ENCODE peak calls at places on chromosomes 4 and X, in five cellular contexts. One of them, this sample, is unnamed.

GRCh38 chr4:176313596-176314341 is 6.0 kb upstream of the SPCS3 start:
- DNase-seq in HepG2: no peak
- DNase-seq in SK-N-SH: no peak
- DNase-seq in K562: no peak
- DNase-seq in GM12878: no peak
- DNase-seq in this sample: no peak

GRCh38 chrX:153830632-153831434 is 489 bp upstream of the PDZD4 start:
- DNase-seq in HepG2: no peak
- DNase-seq in SK-N-SH: peak
- DNase-seq in K562: no peak
- DNase-seq in GM12878: no peak
- DNase-seq in this sample: no peak

GRCh38 chr4:72969957-72970356 is 99.6 kb downstream of the COX18 start:
- DNase-seq in HepG2: no peak
- DNase-seq in SK-N-SH: no peak
- DNase-seq in K562: no peak
- DNase-seq in GM12878: no peak
- DNase-seq in this sample: no peak

GRCh38 chrX:24846551-24847170 is 152.9 kb downstream of the POLA1 start:
- DNase-seq in HepG2: no peak
- DNase-seq in SK-N-SH: no peak
- DNase-seq in K562: no peak
- DNase-seq in GM12878: no peak
- DNase-seq in this sample: no peak

GRCh38 chr4:7165874-7166201 is 26.5 kb upstream of the SORCS2 start:
- DNase-seq in HepG2: no peak
- DNase-seq in SK-N-SH: no peak
- DNase-seq in K562: no peak
- DNase-seq in GM12878: no peak
- DNase-seq in this sample: no peak

GRCh38 chrX:109140463-109140862 is 341.4 kb downstream of the GUCY2F start:
- DNase-seq in HepG2: no peak
- DNase-seq in SK-N-SH: no peak
- DNase-seq in K562: no peak
- DNase-seq in GM12878: no peak
- DNase-seq in this sample: no peak

GRCh38 chr4:111618908-111619307 is 526.3 kb upstream of the FAM241A start:
- DNase-seq in HepG2: no peak
- DNase-seq in SK-N-SH: no peak
- DNase-seq in K562: no peak
- DNase-seq in GM12878: no peak
- DNase-seq in this sample: no peak

GRCh38 chr4:145043306-145043705 is 54.7 kb downstream of the ANAPC10 start:
- DNase-seq in HepG2: no peak
- DNase-seq in SK-N-SH: no peak
- DNase-seq in K562: no peak
- DNase-seq in GM12878: no peak
- DNase-seq in this sample: no peak

GRCh38 chr4:65259251-65259650 is 411.0 kb downstream of the EPHA5 start:
- DNase-seq in HepG2: no peak
- DNase-seq in SK-N-SH: no peak
- DNase-seq in K562: no peak
- DNase-seq in GM12878: no peak
- DNase-seq in this sample: no peak

GRCh38 chr4:108029321-108029720 is 39.6 kb downstream of the HADH start:
- DNase-seq in HepG2: no peak
- DNase-seq in SK-N-SH: no peak
- DNase-seq in K562: no peak
- DNase-seq in GM12878: no peak
- DNase-seq in this sample: no peak

GRCh38 chrX:124401696-124402095 is 55.3 kb downstream of the SH2D1A start:
- DNase-seq in HepG2: no peak
- DNase-seq in SK-N-SH: no peak
- DNase-seq in K562: no peak
- DNase-seq in GM12878: no peak
- DNase-seq in this sample: no peak

GRCh38 chr4:37949636-37950426 is 10.4 kb upstream of the PTTG2 start:
- DNase-seq in HepG2: no peak
- DNase-seq in SK-N-SH: no peak
- DNase-seq in K562: no peak
- DNase-seq in GM12878: no peak
- DNase-seq in this sample: no peak

GRCh38 chr4:58776627-58777026 is 1666.4 kb upstream of the IGFBP7 start:
- DNase-seq in HepG2: no peak
- DNase-seq in SK-N-SH: no peak
- DNase-seq in K562: no peak
- DNase-seq in GM12878: no peak
- DNase-seq in this sample: peak

GRCh38 chrX:101025126-101025525 is 26.8 kb downstream of the TRMT2B start:
- DNase-seq in HepG2: no peak
- DNase-seq in SK-N-SH: no peak
- DNase-seq in K562: no peak
- DNase-seq in GM12878: no peak
- DNase-seq in this sample: no peak

GRCh38 chr4:7699040-7699439 is 240.6 kb downstream of the AFAP1 start:
- DNase-seq in HepG2: no peak
- DNase-seq in SK-N-SH: peak
- DNase-seq in K562: no peak
- DNase-seq in GM12878: no peak
- DNase-seq in this sample: no peak

GRCh38 chr4:85233516-85233915 is 241.4 kb upstream of the ARHGAP24 start:
- DNase-seq in HepG2: no peak
- DNase-seq in SK-N-SH: no peak
- DNase-seq in K562: no peak
- DNase-seq in GM12878: no peak
- DNase-seq in this sample: no peak

GRCh38 chr4:153904011-153904410 is 115.1 kb upstream of the SFRP2 start:
- DNase-seq in HepG2: no peak
- DNase-seq in SK-N-SH: no peak
- DNase-seq in K562: no peak
- DNase-seq in GM12878: no peak
- DNase-seq in this sample: no peak

GRCh38 chrX:110665636-110666035 is 130.0 kb downstream of the CHRDL1 start:
- DNase-seq in HepG2: peak
- DNase-seq in SK-N-SH: peak
- DNase-seq in K562: peak
- DNase-seq in GM12878: no peak
- DNase-seq in this sample: peak

GRCh38 chr4:185562531-185562930 is 27.2 kb upstream of the PDLIM3 start:
- DNase-seq in HepG2: no peak
- DNase-seq in SK-N-SH: no peak
- DNase-seq in K562: no peak
- DNase-seq in GM12878: no peak
- DNase-seq in this sample: no peak

GRCh38 chr4:129342820-129343219 is 246.9 kb downstream of the C4orf33 start:
- DNase-seq in HepG2: peak
- DNase-seq in SK-N-SH: no peak
- DNase-seq in K562: no peak
- DNase-seq in GM12878: no peak
- DNase-seq in this sample: peak

GRCh38 chr4:127048371-127049085 is 584.2 kb upstream of the INTU start:
- DNase-seq in HepG2: no peak
- DNase-seq in SK-N-SH: no peak
- DNase-seq in K562: no peak
- DNase-seq in GM12878: no peak
- DNase-seq in this sample: no peak

GRCh38 chr4:55132775-55133174 is 7.4 kb upstream of the KDR start:
- DNase-seq in HepG2: no peak
- DNase-seq in SK-N-SH: no peak
- DNase-seq in K562: no peak
- DNase-seq in GM12878: no peak
- DNase-seq in this sample: no peak

GRCh38 chr4:80150387-80151173 is 46.7 kb upstream of the PRDM8 start:
- DNase-seq in HepG2: no peak
- DNase-seq in SK-N-SH: no peak
- DNase-seq in K562: no peak
- DNase-seq in GM12878: no peak
- DNase-seq in this sample: no peak

GRCh38 chr4:80202784-80203553 is 5.7 kb downstream of the PRDM8 start:
- DNase-seq in HepG2: no peak
- DNase-seq in SK-N-SH: no peak
- DNase-seq in K562: no peak
- DNase-seq in GM12878: no peak
- DNase-seq in this sample: peak

GRCh38 chr4:59855630-59856352 is 1344.3 kb upstream of the ADGRL3 start:
- DNase-seq in HepG2: no peak
- DNase-seq in SK-N-SH: no peak
- DNase-seq in K562: no peak
- DNase-seq in GM12878: no peak
- DNase-seq in this sample: no peak

GRCh38 chr4:78971326-78971725 is 32.1 kb upstream of the PAQR3 start:
- DNase-seq in HepG2: no peak
- DNase-seq in SK-N-SH: no peak
- DNase-seq in K562: no peak
- DNase-seq in GM12878: no peak
- DNase-seq in this sample: no peak

GRCh38 chr4:52979020-52979419 is 116.9 kb downstream of the RASL11B start:
- DNase-seq in HepG2: no peak
- DNase-seq in SK-N-SH: no peak
- DNase-seq in K562: no peak
- DNase-seq in GM12878: no peak
- DNase-seq in this sample: no peak

GRCh38 chr4:33709247-33709646 is 2535.1 kb downstream of the ARAP2 start:
- DNase-seq in HepG2: no peak
- DNase-seq in SK-N-SH: no peak
- DNase-seq in K562: no peak
- DNase-seq in GM12878: no peak
- DNase-seq in this sample: no peak

GRCh38 chr4:89298788-89299152 is 8.8 kb downstream of the GPRIN3 start:
- DNase-seq in HepG2: no peak
- DNase-seq in SK-N-SH: no peak
- DNase-seq in K562: no peak
- DNase-seq in GM12878: no peak
- DNase-seq in this sample: no peak

GRCh38 chr4:832108-832507 is 6.2 kb upstream of the CPLX1 start:
- DNase-seq in HepG2: no peak
- DNase-seq in SK-N-SH: no peak
- DNase-seq in K562: no peak
- DNase-seq in GM12878: no peak
- DNase-seq in this sample: no peak

GRCh38 chr4:183763990-183764754 is 105.1 kb downstream of the TRAPPC11 start:
- DNase-seq in HepG2: no peak
- DNase-seq in SK-N-SH: no peak
- DNase-seq in K562: no peak
- DNase-seq in GM12878: no peak
- DNase-seq in this sample: no peak

GRCh38 chr4:141587897-141588296 is 48.5 kb upstream of the IL15 start:
- DNase-seq in HepG2: no peak
- DNase-seq in SK-N-SH: no peak
- DNase-seq in K562: no peak
- DNase-seq in GM12878: no peak
- DNase-seq in this sample: no peak

GRCh38 chr4:14880805-14881204 is 121.5 kb upstream of the CPEB2 start:
- DNase-seq in HepG2: no peak
- DNase-seq in SK-N-SH: no peak
- DNase-seq in K562: no peak
- DNase-seq in GM12878: no peak
- DNase-seq in this sample: no peak

GRCh38 chrX:152642931-152643525 is 5.3 kb downstream of the GABRQ start:
- DNase-seq in HepG2: no peak
- DNase-seq in SK-N-SH: no peak
- DNase-seq in K562: no peak
- DNase-seq in GM12878: no peak
- DNase-seq in this sample: no peak

DNA sequence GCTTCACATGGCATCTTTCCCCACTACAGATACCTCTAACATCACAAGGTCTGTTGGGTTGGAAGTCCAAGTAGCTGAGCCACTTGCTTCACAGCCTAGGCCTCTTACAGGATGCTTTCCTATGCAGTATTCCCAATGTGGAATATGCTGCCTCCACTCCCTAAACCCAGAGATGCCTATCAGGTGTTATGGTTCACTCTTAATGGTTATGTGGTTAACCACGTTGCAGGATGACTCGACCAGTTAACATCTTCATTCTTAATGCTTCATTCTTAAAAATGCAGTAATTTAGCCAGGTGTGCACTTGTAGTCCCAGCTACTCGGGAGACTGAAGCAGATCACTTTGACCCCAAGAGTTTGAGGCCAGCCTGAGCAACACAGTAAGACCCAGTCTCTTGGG is 24.2 kb downstream of the HAUS3 start:
- DNase-seq in HepG2: no peak
- DNase-seq in SK-N-SH: no peak
- DNase-seq in K562: no peak
- DNase-seq in GM12878: no peak
- DNase-seq in this sample: no peak
- TF ChIP-seq REST in HepG2: no peak
- TF ChIP-seq REST in SK-N-SH: no peak
- TF ChIP-seq REST in K562: no peak
- TF ChIP-seq REST in GM12878: no peak
- TF ChIP-seq REST in this sample: no peak

GRCh38 chr4:125049711-125050110 is 265.0 kb upstream of the FAT4 start:
- DNase-seq in HepG2: no peak
- DNase-seq in SK-N-SH: no peak
- DNase-seq in K562: no peak
- DNase-seq in GM12878: no peak
- DNase-seq in this sample: no peak
- TF ChIP-seq CHD2 in HepG2: no peak
- TF ChIP-seq CHD2 in SK-N-SH: no peak
- TF ChIP-seq CHD2 in K562: no peak
- TF ChIP-seq CHD2 in GM12878: no peak
- TF ChIP-seq CHD2 in this sample: no peak

GRCh38 chrX:107699611-107700010 is 71.3 kb downstream of the PRPS1 start:
- DNase-seq in HepG2: no peak
- DNase-seq in SK-N-SH: no peak
- DNase-seq in K562: no peak
- DNase-seq in GM12878: no peak
- DNase-seq in this sample: no peak

GRCh38 chrX:107700802-107701201 is 72.5 kb downstream of the PRPS1 start:
- DNase-seq in HepG2: no peak
- DNase-seq in SK-N-SH: no peak
- DNase-seq in K562: no peak
- DNase-seq in GM12878: no peak
- DNase-seq in this sample: no peak

GRCh38 chrX:107704181-107704580 is 71.4 kb downstream of the TSC22D3 start:
- DNase-seq in HepG2: no peak
- DNase-seq in SK-N-SH: no peak
- DNase-seq in K562: no peak
- DNase-seq in GM12878: no peak
- DNase-seq in this sample: no peak

GRCh38 chrX:107701493-107702121 is 73.3 kb downstream of the PRPS1 start:
- DNase-seq in HepG2: no peak
- DNase-seq in SK-N-SH: no peak
- DNase-seq in K562: no peak
- DNase-seq in GM12878: no peak
- DNase-seq in this sample: no peak

GRCh38 chrX:107700317-107700774 is 72.0 kb downstream of the PRPS1 start:
- DNase-seq in HepG2: no peak
- DNase-seq in SK-N-SH: no peak
- DNase-seq in K562: no peak
- DNase-seq in GM12878: no peak
- DNase-seq in this sample: no peak
- TF ChIP-seq EP300 in HepG2: no peak
- TF ChIP-seq EP300 in SK-N-SH: no peak
- TF ChIP-seq EP300 in K562: no peak
- TF ChIP-seq EP300 in GM12878: no peak
- TF ChIP-seq EP300 in this sample: no peak

GRCh38 chr4:151182455-151182854 is 83.0 kb downstream of the RPS3A start:
- DNase-seq in HepG2: no peak
- DNase-seq in SK-N-SH: peak
- DNase-seq in K562: no peak
- DNase-seq in GM12878: no peak
- DNase-seq in this sample: no peak

GRCh38 chr4:151184523-151185458 is 85.4 kb downstream of the RPS3A start:
- DNase-seq in HepG2: peak
- DNase-seq in SK-N-SH: no peak
- DNase-seq in K562: no peak
- DNase-seq in GM12878: no peak
- DNase-seq in this sample: peak
- TF ChIP-seq REST in HepG2: no peak
- TF ChIP-seq REST in SK-N-SH: no peak
- TF ChIP-seq REST in K562: no peak
- TF ChIP-seq REST in GM12878: no peak
- TF ChIP-seq REST in this sample: no peak